ENCODE peak calls at places on chromosomes 7 and 10, in four cellular contexts. K is fibroblast of lung, B is keratinocyte, Q is HCT116. V is an unnamed sample.

GRCh38 chr7:2558620-2559282 is at the start of gene IQCE:
- DNase-seq in K (peak), Q (peak), B (no peak), V (peak)

GRCh38 chr7:103573479-103574058 is 127.6 kb upstream of the SLC26A5 start:
- DNase-seq in K (peak), B (no peak), Q (peak), V (peak)

GRCh38 chr10:133473270-133473669 is 19.5 kb downstream of the SCART1 start:
- DNase-seq in B (no peak), Q (no peak), K (no peak), V (no peak)

GRCh38 chr10:101881036-101881774 is 37.6 kb upstream of the KCNIP2 start:
- DNase-seq in K (no peak), Q (no peak), B (no peak), V (no peak)

GRCh38 chr7:84277628-84278224 is 83.1 kb upstream of the SEMA3A start:
- DNase-seq in K (peak), Q (no peak), B (no peak), V (no peak)

GRCh38 chr7:157619753-157620525 is 283.1 kb downstream of the DNAJB6 start:
- DNase-seq in K (no peak), Q (no peak), B (no peak), V (no peak)

GRCh38 chr7:154437238-154437637 is 385.0 kb downstream of the DPP6 start:
- DNase-seq in Q (no peak), K (no peak), B (no peak), V (no peak)

GRCh38 chr10:104209575-104210198 is 22.5 kb downstream of the CFAP43 start:
- DNase-seq in B (no peak), Q (peak), K (peak), V (peak)

GRCh38 chr7:47420117-47420780 is 161.7 kb downstream of the TNS3 start:
- DNase-seq in B (no peak), K (no peak), Q (no peak), V (no peak)

GRCh38 chr10:42304341-42304740 is 334.0 kb downstream of the ZNF33B start:
- DNase-seq in K (no peak), Q (no peak), B (no peak), V (no peak)

GRCh38 chr7:106824458-106824857 is 40.6 kb upstream of the PIK3CG start:
- DNase-seq in K (peak), B (peak), Q (peak), V (peak)

GRCh38 chr10:72126872-72127232 is 38.5 kb upstream of the SPOCK2 start:
- DNase-seq in Q (no peak), B (no peak), K (no peak), V (no peak)

GRCh38 chr7:73565675-73566342 is 8.3 kb upstream of the BCL7B start:
- DNase-seq in K (no peak), Q (no peak), B (no peak), V (no peak)

GRCh38 chr10:83553366-83553765 is 585.9 kb upstream of the GHITM start:
- DNase-seq in Q (no peak), K (peak), B (no peak), V (no peak)

GRCh38 chr10:4639960-4640359 is 186.0 kb upstream of the AKR1E2 start:
- DNase-seq in B (no peak), K (peak), Q (no peak), V (no peak)

GRCh38 chr10:48366261-48366660 is 59.8 kb downstream of the MAPK8 start:
- DNase-seq in Q (no peak), K (no peak), B (no peak), V (no peak)

GRCh38 chr10:4514445-4515108 is 311.4 kb upstream of the AKR1E2 start:
- DNase-seq in B (no peak), Q (no peak), K (no peak), V (no peak)

GRCh38 chr7:130943336-130943901 is 209.4 kb upstream of the KLF14 start:
- DNase-seq in K (peak), Q (no peak), B (no peak), V (peak)

GRCh38 chr7:30647589-30647988 is 34.7 kb downstream of the CRHR2 start:
- DNase-seq in Q (no peak), B (no peak), K (no peak), V (no peak)

GRCh38 chr10:70167246-70167645 is 3.1 kb downstream of the SAR1A start:
- DNase-seq in K (no peak), Q (no peak), B (no peak), V (no peak)

GRCh38 chr7:142801601-142802295 is 31.0 kb downstream of the PRSS2 start:
- DNase-seq in K (no peak), B (no peak), Q (no peak), V (no peak)

GRCh38 chr7:97017197-97018125 is 7.2 kb downstream of the DLX5 start:
- DNase-seq in Q (no peak), B (no peak), K (no peak), V (peak)

GRCh38 chr7:24917510-24918239 is 62.3 kb downstream of the OSBPL3 start:
- DNase-seq in Q (no peak), K (peak), B (no peak), V (peak)

GRCh38 chr10:68496072-68496471 is 24.3 kb upstream of the DNA2 start:
- DNase-seq in B (no peak), K (no peak), Q (no peak), V (no peak)

GRCh38 chr10:72954596-72955569 is at the start of gene PLA2G12B:
- DNase-seq in B (no peak), K (no peak), Q (no peak), V (no peak)

GRCh38 chr10:118394557-118395194 is 52.6 kb upstream of the FAM204A start:
- DNase-seq in K (no peak), Q (no peak), B (no peak), V (no peak)

GRCh38 chr10:80528185-80528700 is 9.5 kb upstream of the SH2D4B start:
- DNase-seq in Q (no peak), B (no peak), K (no peak), V (no peak)

GRCh38 chr10:102776779-102777417 is 33.1 kb downstream of the WBP1L start:
- DNase-seq in Q (no peak), K (peak), B (peak), V (peak)

GRCh38 chr7:43592321-43592720 is 9.4 kb downstream of the STK17A start:
- DNase-seq in B (no peak), Q (no peak), K (no peak), V (no peak)

GRCh38 chr7:150383710-150384397 is 4.7 kb downstream of the ZNF775 start:
- DNase-seq in K (no peak), Q (no peak), B (no peak), V (no peak)

GRCh38 chr10:7551891-7552731 is 114.7 kb downstream of the ITIH5 start:
- DNase-seq in B (no peak), K (no peak), Q (no peak), V (no peak)

GRCh38 chr7:5276611-5277010 is 6.1 kb upstream of the SLC29A4 start:
- DNase-seq in K (no peak), B (no peak), Q (no peak), V (no peak)

GRCh38 chr10:6151087-6151977 is 51.4 kb upstream of the PFKFB3 start:
- DNase-seq in B (no peak), Q (no peak), K (peak), V (peak)

GRCh38 chr7:134941185-134941900 is 45.0 kb upstream of the AGBL3 start:
- DNase-seq in B (peak), Q (no peak), K (peak), V (peak)

GRCh38 chr10:26696786-26697162 is 727 bp upstream of the PDSS1 start:
- DNase-seq in B (peak), K (no peak), Q (peak), V (no peak)
- H3K9ac ChIP-seq in B (peak), K (peak), Q (peak), V (peak)

GRCh38 chr7:44634187-44634838 is 27.9 kb downstream of the OGDH start:
- DNase-seq in Q (no peak), K (peak), B (no peak), V (no peak)
- H3K9ac ChIP-seq in Q (no peak), K (no peak), B (peak), V (peak)

DNA sequence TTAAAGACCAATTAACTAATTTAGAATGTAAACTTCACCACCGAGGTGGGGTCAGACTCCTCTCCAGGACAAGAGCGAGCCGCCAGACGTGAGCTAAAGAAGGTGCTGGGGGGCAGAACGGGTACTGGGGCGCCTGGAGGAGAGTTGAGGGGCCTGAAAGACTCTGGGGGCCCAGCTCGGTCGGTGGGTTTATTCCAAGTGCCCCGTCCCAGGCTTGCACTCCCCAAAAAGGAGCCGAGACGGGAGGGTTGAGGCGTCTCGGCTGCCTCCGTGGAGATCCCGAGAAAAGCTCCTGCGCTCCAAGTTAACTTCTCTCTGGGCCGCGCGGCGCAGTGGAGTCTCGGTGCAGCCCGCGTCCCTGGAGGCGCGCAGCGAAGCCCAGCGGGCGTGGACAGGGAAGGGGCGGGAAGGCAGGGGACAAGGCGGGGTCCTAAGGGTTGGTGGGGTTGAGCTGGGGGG is 553.3 kb downstream of the TFEC start:
- DNase-seq in B (no peak), K (peak), Q (no peak), V (peak)
- H3K9ac ChIP-seq in B (no peak), K (peak), Q (no peak), V (peak)

GRCh38 chr10:89534826-89535166 is 598 bp downstream of the SLC16A12 start:
- DNase-seq in Q (no peak), B (no peak), K (no peak), V (no peak)
- H3K9ac ChIP-seq in Q (no peak), B (no peak), K (no peak), V (no peak)

GRCh38 chr10:29637537-29637936 is 2.8 kb upstream of the SVIL start:
- DNase-seq in Q (no peak), K (no peak), B (no peak), V (no peak)

GRCh38 chr10:29634764-29635625 is at the start of gene SVIL:
- DNase-seq in K (peak), Q (no peak), B (no peak), V (peak)

GRCh38 chr10:29634105-29634504 is 666 bp downstream of the SVIL start:
- DNase-seq in Q (no peak), K (no peak), B (no peak), V (no peak)

GRCh38 chr10:29635711-29636144 is 957 bp upstream of the SVIL start:
- DNase-seq in B (no peak), K (peak), Q (no peak), V (peak)

GRCh38 chr10:29636178-29636577 is 1.4 kb upstream of the SVIL start:
- DNase-seq in B (no peak), Q (no peak), K (peak), V (peak)
- H3K9ac ChIP-seq in B (peak), Q (peak), K (no peak), V (peak)

GRCh38 chr10:63866075-63866746 is 345.0 kb downstream of the REEP3 start:
- DNase-seq in Q (peak), K (peak), B (no peak), V (peak)
- H3K9ac ChIP-seq in Q (no peak), K (no peak), B (no peak), V (no peak)

GRCh38 chr7:108261560-108262255 is 131.5 kb upstream of the LAMB4 start:
- DNase-seq in Q (no peak), B (no peak), K (no peak), V (no peak)

GRCh38 chr7:108267615-108268014 is 137.5 kb upstream of the LAMB4 start:
- DNase-seq in K (no peak), B (no peak), Q (no peak), V (no peak)

GRCh38 chr7:108266489-108266888 is 136.3 kb upstream of the LAMB4 start:
- DNase-seq in Q (no peak), K (peak), B (no peak), V (no peak)

GRCh38 chr7:108265007-108265406 is 134.8 kb upstream of the LAMB4 start:
- DNase-seq in B (no peak), Q (no peak), K (no peak), V (no peak)

GRCh38 chr7:108263364-108263951 is 133.3 kb upstream of the LAMB4 start:
- DNase-seq in Q (no peak), K (no peak), B (no peak), V (no peak)
- H3K9ac ChIP-seq in Q (no peak), K (no peak), B (no peak), V (no peak)

V was measured in adipocyte.